ENCODE peak calls at places on chromosomes 2 and 18, in seven cellular contexts. N is fibroblast of lung; W is ascending aorta; V is H1; B is hepatocyte; G is CD4-positive, alpha-beta T cell; D is stomach. S is an unnamed sample.

GRCh38 chr2:215528555-215528954 is 92.7 kb upstream of the FN1 start:
- DNase-seq in N (peak; percentile 100), W (peak; percentile 73), V (no peak), B (peak; percentile 10), G (no peak), D (no peak), S (peak; percentile 81)

GRCh38 chr2:42812899-42813479 is 20.6 kb upstream of the HAAO start:
- DNase-seq in N (no peak), W (no peak), V (peak; percentile 38), B (peak; percentile 41), G (no peak), D (no peak), S (no peak)

GRCh38 chr2:167942495-167943081 is 304.8 kb downstream of the STK39 start:
- DNase-seq in N (peak; percentile 36), W (no peak), V (no peak), B (no peak), G (no peak), D (no peak), S (no peak)

GRCh38 chr2:56540901-56541300 is 357.1 kb downstream of the CCDC85A start:
- DNase-seq in N (peak; percentile 25), W (no peak), V (no peak), B (no peak), G (no peak), D (no peak), S (no peak)

GRCh38 chr18:57353137-57353939 is 981 bp downstream of the ST8SIA3 start:
- DNase-seq in N (no peak), W (no peak), V (no peak), B (peak; percentile 19), G (no peak), D (no peak), S (no peak)

GRCh38 chr2:129912066-129912820 is 67.2 kb upstream of the RAB6C start:
- DNase-seq in N (no peak), W (peak; percentile 40), V (peak; percentile 39), B (no peak), G (no peak), D (peak; percentile 22), S (no peak)

GRCh38 chr2:238727585-238728321 is 120.1 kb upstream of the TWIST2 start:
- DNase-seq in N (peak; percentile 63), W (peak; percentile 92), V (no peak), B (peak; percentile 22), G (no peak), D (no peak), S (peak; percentile 33)

GRCh38 chr2:145555360-145555759 is 1035.4 kb upstream of the ZEB2 start:
- DNase-seq in N (no peak), W (no peak), V (no peak), B (no peak), G (no peak), D (no peak), S (no peak)

GRCh38 chr2:54306561-54306960 is 50.5 kb upstream of the TSPYL6 start:
- DNase-seq in N (peak; percentile 88), W (no peak), V (no peak), B (no peak), G (no peak), D (no peak), S (peak; percentile 67)

GRCh38 chr2:182186132-182186735 is 200.6 kb downstream of the PPP1R1C start:
- DNase-seq in N (peak; percentile 16), W (no peak), V (no peak), B (peak; percentile 66), G (no peak), D (no peak), S (peak; percentile 13)

GRCh38 chr2:222708274-222708710 is 36.8 kb downstream of the MOGAT1 start:
- DNase-seq in N (peak; percentile 59), W (peak; percentile 92), V (peak; percentile 87), B (peak; percentile 80), G (peak; percentile 63), D (peak; percentile 89), S (peak; percentile 53)

GRCh38 chr2:238716171-238716570 is 131.7 kb upstream of the TWIST2 start:
- DNase-seq in N (no peak), W (no peak), V (no peak), B (no peak), G (no peak), D (no peak), S (no peak)

GRCh38 chr2:14011186-14011585 is 621.3 kb upstream of the LRATD1 start:
- DNase-seq in N (peak; percentile 3), W (no peak), V (no peak), B (no peak), G (no peak), D (no peak), S (no peak)

GRCh38 chr2:88159955-88160415 is 10.2 kb upstream of the THNSL2 start:
- DNase-seq in N (peak; percentile 45), W (no peak), V (no peak), B (peak; percentile 87), G (peak; percentile 32), D (peak; percentile 74), S (peak; percentile 64)

GRCh38 chr18:26088482-26088881 is 1.9 kb downstream of the SS18 start:
- DNase-seq in N (peak; percentile 26), W (no peak), V (no peak), B (no peak), G (no peak), D (no peak), S (peak; percentile 10)

GRCh38 chr2:64972856-64973255 is 16.3 kb upstream of the SLC1A4 start:
- DNase-seq in N (no peak), W (no peak), V (no peak), B (no peak), G (no peak), D (no peak), S (no peak)

GRCh38 chr2:51505533-51505932 is 473.6 kb upstream of the NRXN1 start:
- DNase-seq in N (no peak), W (no peak), V (peak; percentile 48), B (no peak), G (no peak), D (no peak), S (no peak)

GRCh38 chr2:96408631-96409542 is 73.3 kb downstream of the NCAPH start:
- DNase-seq in N (peak; percentile 80), W (peak; percentile 71), V (no peak), B (no peak), G (no peak), D (peak; percentile 68), S (no peak)
- TF ChIP-seq CTCF in N (peak; percentile 0), W (no peak), V (no peak), B (no peak), G (no peak), D (no peak), S (no peak)

DNA sequence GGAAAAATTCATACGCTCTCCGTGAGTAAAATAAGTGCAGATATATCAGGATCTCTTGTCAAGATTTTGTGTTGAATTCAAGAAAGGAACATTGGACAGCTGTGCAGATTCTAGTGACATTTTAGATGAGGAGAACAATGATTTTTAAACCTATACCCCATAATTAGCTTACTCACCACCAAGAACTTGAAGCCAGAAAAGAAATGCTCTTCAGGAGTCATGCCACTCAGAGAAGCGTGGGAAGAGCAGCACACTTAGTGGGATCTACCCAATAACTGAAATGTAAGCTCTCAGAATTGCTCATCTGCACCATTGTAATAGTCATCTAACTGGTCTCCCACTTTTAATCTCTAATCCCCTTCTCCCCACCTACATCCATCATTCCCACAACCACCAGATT is 9.2 kb upstream of the ERMN start:
- DNase-seq in N (no peak), W (no peak), V (no peak), B (no peak), G (no peak), D (no peak), S (no peak)
- H3K27ac ChIP-seq in N (no peak overlapping the region), W (no peak overlapping the region), V (no peak overlapping the region), B (no peak overlapping the region), G (no peak overlapping the region), D (no peak overlapping the region), S (no peak overlapping the region)

DNA sequence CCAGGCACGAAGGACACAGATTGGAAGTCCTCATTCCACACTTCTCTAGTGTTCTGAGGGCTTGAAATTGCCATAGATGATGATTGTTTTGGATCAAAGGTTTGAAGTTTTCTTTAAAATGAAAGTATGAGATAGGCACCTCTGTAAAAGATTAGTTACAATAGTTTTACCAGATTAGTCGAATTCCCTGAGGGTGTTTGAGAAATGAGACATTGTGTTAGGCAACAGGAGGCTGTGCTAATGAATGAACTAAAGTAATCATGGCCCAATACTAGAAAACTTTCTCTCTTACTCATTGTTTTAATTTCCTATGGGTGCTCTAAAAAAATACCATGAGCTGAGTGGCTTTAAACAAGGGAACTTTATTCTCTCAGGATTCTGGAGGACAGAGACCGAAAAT is 421.7 kb downstream of the RNF144A start:
- DNase-seq in N (no peak), W (no peak), V (no peak), B (no peak), G (no peak), D (no peak), S (no peak)
- TF ChIP-seq CTCF in N (no peak), W (no peak), V (no peak), B (no peak), G (no peak), D (no peak), S (no peak)

GRCh38 chr2:217753460-217754200 is 249.2 kb downstream of the TNS1 start:
- DNase-seq in N (peak; percentile 64), W (peak; percentile 76), V (no peak), B (peak; percentile 34), G (no peak), D (no peak), S (no peak)
- H3K27ac ChIP-seq in N (no peak overlapping the region), W (peak overlapping the region; percentile 87), V (no peak overlapping the region), B (peak overlapping the region; percentile 53), G (no peak overlapping the region), D (no peak overlapping the region), S (no peak overlapping the region)

DNA sequence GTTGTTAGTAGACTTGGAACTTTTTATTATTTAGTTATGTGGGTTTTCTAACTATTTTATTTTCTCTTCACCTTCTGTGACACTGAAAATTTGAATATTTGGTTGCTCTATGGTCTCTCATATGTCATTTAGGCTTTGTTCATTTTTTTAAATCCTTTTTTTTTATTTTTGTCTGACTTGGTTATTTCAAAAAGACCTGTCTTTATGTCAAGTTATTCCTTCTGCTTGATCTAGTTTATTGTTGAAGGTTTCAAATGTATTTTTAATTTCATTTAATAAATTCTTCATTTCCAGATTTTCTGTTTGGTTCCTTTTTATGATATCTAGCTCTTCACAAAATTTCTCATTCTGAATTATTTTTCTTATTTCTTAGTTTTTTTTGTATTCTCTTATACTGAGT is 160.6 kb upstream of the ATP5MC3 start:
- DNase-seq in N (no peak), W (no peak), V (no peak), B (no peak), G (no peak), D (no peak), S (no peak)
- TF ChIP-seq CTCF in N (no peak), W (no peak), V (no peak), B (no peak), G (no peak), D (no peak), S (no peak)

GRCh38 chr2:226643550-226644275 is 155.9 kb downstream of the IRS1 start:
- DNase-seq in N (peak; percentile 24), W (no peak), V (no peak), B (no peak), G (no peak), D (no peak), S (no peak)

GRCh38 chr2:226643030-226643429 is 156.6 kb downstream of the IRS1 start:
- DNase-seq in N (no peak), W (no peak), V (no peak), B (no peak), G (no peak), D (no peak), S (no peak)

GRCh38 chr2:226647626-226648518 is 151.7 kb downstream of the IRS1 start:
- DNase-seq in N (peak; percentile 81), W (no peak), V (no peak), B (no peak), G (no peak), D (no peak), S (no peak)

GRCh38 chr2:226641008-226641407 is 158.6 kb downstream of the IRS1 start:
- DNase-seq in N (no peak), W (no peak), V (no peak), B (no peak), G (no peak), D (no peak), S (no peak)

GRCh38 chr2:226644342-226644957 is 155.2 kb downstream of the IRS1 start:
- DNase-seq in N (peak; percentile 89), W (no peak), V (no peak), B (no peak), G (no peak), D (no peak), S (no peak)
- H3K27ac ChIP-seq in N (peak overlapping the region; percentile 60), W (peak overlapping the region; percentile 34), V (no peak overlapping the region), B (peak overlapping the region; percentile 60), G (no peak overlapping the region), D (no peak overlapping the region), S (no peak overlapping the region)